ENCODE peak calls at places on chromosomes 12 and 14, in nine cellular contexts. L, Z, Y, P, H, K, C, J and F are unnamed samples.

GRCh38 chr14:75016815-75017214 is 14.1 kb downstream of the EIF2B2 start:
- DNase-seq in L (no peak), Z (no peak), Y (no peak), P (no peak), H (no peak), K (no peak), C (no peak), J (no peak), F (peak)

GRCh38 chr14:71155743-71156142 is 248.5 kb downstream of the PCNX1 start:
- DNase-seq in L (no peak), Z (no peak), Y (no peak), P (no peak), H (no peak), K (no peak), C (peak), J (no peak), F (no peak)

GRCh38 chr12:4379410-4379809 is at the start of gene FGF23:
- DNase-seq in L (peak), Z (peak), Y (no peak), P (no peak), H (no peak), K (no peak), C (no peak), J (no peak), F (no peak)

GRCh38 chr12:109888179-109889020 is 8.1 kb upstream of the GLTP start:
- DNase-seq in L (no peak), Z (no peak), Y (peak), P (peak), H (no peak), K (no peak), C (no peak), J (peak), F (no peak)

GRCh38 chr12:44405267-44405666 is 470.8 kb downstream of the NELL2 start:
- DNase-seq in L (peak), Z (no peak), Y (no peak), P (no peak), H (no peak), K (no peak), C (no peak), J (no peak), F (no peak)

GRCh38 chr12:65306603-65307501 is 28.4 kb downstream of the MSRB3 start:
- DNase-seq in L (peak), Z (peak), Y (peak), P (no peak), H (no peak), K (no peak), C (no peak), J (no peak), F (no peak)

GRCh38 chr12:106924458-106924857 is 31.2 kb upstream of the TMEM263 start:
- DNase-seq in L (no peak), Z (no peak), Y (no peak), P (no peak), H (no peak), K (no peak), C (no peak), J (no peak), F (no peak)

GRCh38 chr12:132151145-132151765 is 7.0 kb downstream of the NOC4L start:
- DNase-seq in L (no peak), Z (no peak), Y (no peak), P (no peak), H (no peak), K (no peak), C (no peak), J (no peak), F (no peak)

GRCh38 chr12:3545121-3545796 is 54.3 kb downstream of the PRMT8 start:
- DNase-seq in L (peak), Z (no peak), Y (no peak), P (no peak), H (no peak), K (no peak), C (peak), J (no peak), F (no peak)

GRCh38 chr12:117599849-117600248 is 238.4 kb upstream of the NOS1 start:
- DNase-seq in L (no peak), Z (no peak), Y (no peak), P (no peak), H (no peak), K (no peak), C (no peak), J (no peak), F (no peak)